ENCODE peak calls at places on chromosomes 12 and 14, in eight cellular contexts. W is A549, R is H1, D is SK-N-SH, U is IMR-90, J is HepG2, H is K562, G is GM12878. Y is an unnamed sample.

GRCh38 chr12:133023566-133023965 is 13.7 kb upstream of the ZNF84 start:
- DNase-seq in W (no peak), R (no peak), D (no peak), U (peak), J (no peak), H (no peak), G (no peak), Y (no peak)

GRCh38 chr12:48795550-48796455 is 6.9 kb upstream of the ADCY6 start:
- DNase-seq in W (peak), R (no peak), D (peak), U (peak), J (peak), H (peak), G (peak), Y (peak)

GRCh38 chr14:34423445-34423844 is 38.6 kb downstream of the SPTSSA start:
- DNase-seq in W (no peak), R (no peak), D (peak), U (no peak), J (no peak), H (no peak), G (no peak), Y (no peak)

GRCh38 chr12:50006754-50007442 is 18.4 kb downstream of the RACGAP1 start:
- DNase-seq in W (no peak), R (no peak), D (no peak), U (peak), J (no peak), H (no peak), G (no peak), Y (no peak)

GRCh38 chr12:42774238-42774637 is 184.7 kb upstream of the PRICKLE1 start:
- DNase-seq in W (no peak), R (no peak), D (no peak), U (peak), J (no peak), H (no peak), G (no peak), Y (no peak)

GRCh38 chr12:50992814-50993213 is 33.4 kb downstream of the SLC11A2 start:
- DNase-seq in W (no peak), R (no peak), D (no peak), U (peak), J (no peak), H (no peak), G (no peak), Y (no peak)

GRCh38 chr12:662541-663292 is 528 bp downstream of the NINJ2 start:
- DNase-seq in W (no peak), R (no peak), D (no peak), U (no peak), J (no peak), H (no peak), G (no peak), Y (no peak)

GRCh38 chr12:24728366-24728765 is 220.5 kb downstream of the BCAT1 start:
- DNase-seq in W (peak), R (no peak), D (peak), U (peak), J (peak), H (no peak), G (no peak), Y (no peak)

GRCh38 chr14:100899841-100900771 is 3.4 kb downstream of the RTL1 start:
- DNase-seq in W (no peak), R (no peak), D (peak), U (no peak), J (peak), H (peak), G (no peak), Y (peak)

GRCh38 chr12:49703647-49704137 is 3.5 kb downstream of the FMNL3 start:
- DNase-seq in W (no peak), R (no peak), D (no peak), U (peak), J (no peak), H (no peak), G (peak), Y (no peak)

GRCh38 chr12:85253823-85254222 is 26.2 kb upstream of the ALX1 start:
- DNase-seq in W (peak), R (no peak), D (no peak), U (no peak), J (no peak), H (no peak), G (no peak), Y (no peak)

GRCh38 chr12:20429876-20430275 is 61.5 kb downstream of the PDE3A start:
- DNase-seq in W (no peak), R (no peak), D (no peak), U (no peak), J (no peak), H (no peak), G (no peak), Y (no peak)

GRCh38 chr14:99715266-99716000 is 31.3 kb downstream of the CYP46A1 start:
- DNase-seq in W (no peak), R (no peak), D (no peak), U (no peak), J (no peak), H (no peak), G (no peak), Y (no peak)

GRCh38 chr12:47545938-47546609 is 159.8 kb downstream of the RPAP3 start:
- DNase-seq in W (no peak), R (no peak), D (no peak), U (no peak), J (no peak), H (no peak), G (no peak), Y (no peak)

GRCh38 chr12:25806271-25806670 is 152.2 kb upstream of the RASSF8 start:
- DNase-seq in W (no peak), R (no peak), D (no peak), U (peak), J (no peak), H (no peak), G (no peak), Y (no peak)

GRCh38 chr14:46197856-46198255 is 453.7 kb downstream of the RPL10L start:
- DNase-seq in W (no peak), R (no peak), D (no peak), U (no peak), J (no peak), H (no peak), G (no peak), Y (no peak)

GRCh38 chr14:24271134-24271833 is at the start of gene RABGGTA:
- DNase-seq in W (peak), R (peak), D (peak), U (peak), J (peak), H (peak), G (peak), Y (peak)

GRCh38 chr14:95614335-95614734 is 71.9 kb upstream of the TCL1B start:
- DNase-seq in W (peak), R (no peak), D (no peak), U (no peak), J (no peak), H (no peak), G (peak), Y (no peak)

GRCh38 chr14:97866664-97867063 is 1069.5 kb downstream of the VRK1 start:
- DNase-seq in W (no peak), R (no peak), D (no peak), U (no peak), J (no peak), H (no peak), G (no peak), Y (no peak)

GRCh38 chr12:109618091-109618490 is 44.5 kb downstream of the MVK start:
- DNase-seq in W (no peak), R (no peak), D (no peak), U (no peak), J (no peak), H (no peak), G (no peak), Y (no peak)

GRCh38 chr12:79329933-79330332 is 360.8 kb downstream of the PAWR start:
- DNase-seq in W (no peak), R (no peak), D (no peak), U (peak), J (no peak), H (no peak), G (no peak), Y (no peak)

GRCh38 chr14:36655963-36656768 is 5.5 kb upstream of the PAX9 start:
- DNase-seq in W (peak), R (no peak), D (peak), U (no peak), J (peak), H (peak), G (no peak), Y (peak)

GRCh38 chr12:3607821-3608220 is 116.8 kb downstream of the PRMT8 start:
- DNase-seq in W (no peak), R (no peak), D (no peak), U (no peak), J (no peak), H (no peak), G (no peak), Y (no peak)

GRCh38 chr12:75953312-75953906 is 78.2 kb downstream of the PHLDA1 start:
- DNase-seq in W (peak), R (no peak), D (no peak), U (peak), J (no peak), H (no peak), G (no peak), Y (no peak)

GRCh38 chr14:98704441-98704840 is 567.6 kb downstream of the BCL11B start:
- DNase-seq in W (no peak), R (no peak), D (no peak), U (no peak), J (no peak), H (no peak), G (no peak), Y (no peak)

GRCh38 chr14:105411017-105411941 is 8.3 kb upstream of the MTA1 start:
- DNase-seq in W (no peak), R (no peak), D (peak), U (peak), J (no peak), H (peak), G (no peak), Y (peak)
- TF ChIP-seq USF2 in W (no peak), R (no peak), D (no peak), U (no peak), J (no peak), H (no peak), G (no peak), Y (no peak)

GRCh38 chr14:50796391-50796790 is 34.6 kb downstream of the NIN start:
- DNase-seq in W (no peak), R (no peak), D (no peak), U (no peak), J (no peak), H (no peak), G (no peak), Y (no peak)
- TF ChIP-seq USF2 in W (no peak), R (no peak), D (no peak), U (no peak), J (no peak), H (no peak), G (no peak), Y (no peak)

GRCh38 chr12:92600052-92600451 is 102.7 kb upstream of the PLEKHG7 start:
- DNase-seq in W (no peak), R (no peak), D (no peak), U (no peak), J (no peak), H (no peak), G (no peak), Y (no peak)
- TF ChIP-seq USF2 in W (no peak), R (no peak), D (no peak), U (no peak), J (no peak), H (no peak), G (no peak), Y (no peak)

GRCh38 chr14:104107101-104107581 is 21.6 kb downstream of the ASPG start:
- DNase-seq in W (no peak), R (no peak), D (no peak), U (no peak), J (no peak), H (no peak), G (no peak), Y (peak)

GRCh38 chr14:104109731-104110361 is 24.3 kb downstream of the ASPG start:
- DNase-seq in W (no peak), R (no peak), D (no peak), U (no peak), J (no peak), H (no peak), G (no peak), Y (peak)

GRCh38 chr14:104109121-104109541 is 23.6 kb downstream of the ASPG start:
- DNase-seq in W (no peak), R (no peak), D (peak), U (no peak), J (no peak), H (no peak), G (no peak), Y (peak)

GRCh38 chr14:104107611-104108569 is 22.4 kb downstream of the ASPG start:
- DNase-seq in W (no peak), R (no peak), D (peak), U (no peak), J (no peak), H (peak), G (no peak), Y (peak)

DNA sequence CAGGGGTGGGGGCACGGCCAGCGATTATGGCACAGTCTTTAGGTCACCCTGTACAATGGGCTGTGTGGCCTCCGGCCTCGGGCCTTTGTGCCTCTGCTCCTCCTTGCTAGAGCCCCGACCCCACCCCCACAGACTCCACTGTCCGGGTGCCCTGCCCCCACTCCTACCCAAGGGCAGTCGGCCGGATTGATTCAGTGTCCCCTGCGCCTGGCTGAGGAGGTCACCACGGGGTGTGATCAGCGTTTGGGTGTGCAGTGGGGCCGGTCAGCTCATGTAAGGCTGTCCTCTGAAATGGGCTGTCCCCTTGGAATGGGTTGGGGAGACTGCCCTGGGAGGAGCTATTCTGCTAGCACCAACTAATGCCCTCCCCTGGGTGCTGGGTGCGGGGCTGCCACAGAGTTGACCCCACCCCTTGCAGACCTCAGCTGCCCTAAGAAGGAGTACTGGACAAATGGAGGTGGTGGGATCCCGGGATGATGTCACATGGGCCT is 23.1 kb downstream of the ASPG start:
- DNase-seq in W (no peak), R (no peak), D (peak), U (no peak), J (no peak), H (no peak), G (no peak), Y (peak)
- TF ChIP-seq USF2 in W (no peak), R (no peak), D (no peak), U (no peak), J (no peak), H (no peak), G (no peak), Y (no peak)